ENCODE peak calls at places on chromosome 18, in seven cellular contexts. V is uterus, S is mammary epithelial cell, K is fibroblast of lung, Y is GM12865, P is cardiac fibroblast, X is colonic mucosa. D is an unnamed sample.

GRCh38 chr18:35441857-35442595 is 55.7 kb downstream of the INO80C start:
- DNase-seq in V (no peak), S (peak; percentile 93), K (no peak), Y (no peak), P (no peak), X (no peak), D (no peak)

GRCh38 chr18:5842653-5843052 is 52.7 kb downstream of the TMEM200C start:
- DNase-seq in V (no peak), S (no peak), K (no peak), Y (no peak), P (no peak), X (no peak), D (no peak)

GRCh38 chr18:50373531-50373930 is 1.3 kb upstream of the SKA1 start:
- DNase-seq in V (no peak), S (no peak), K (no peak), Y (no peak), P (no peak), X (peak; percentile 57), D (no peak)

GRCh38 chr18:50057009-50057408 is 137.9 kb downstream of the MYO5B start:
- DNase-seq in V (no peak), S (no peak), K (no peak), Y (no peak), P (no peak), X (no peak), D (no peak)

GRCh38 chr18:49865401-49865800 is 52.1 kb upstream of the ACAA2 start:
- DNase-seq in V (no peak), S (no peak), K (no peak), Y (peak; percentile 33), P (no peak), X (peak; percentile 43), D (no peak)

GRCh38 chr18:79517322-79517721 is 121.6 kb downstream of the NFATC1 start:
- DNase-seq in V (no peak), S (no peak), K (no peak), Y (no peak), P (no peak), X (peak; percentile 17), D (no peak)

GRCh38 chr18:50879302-50880107 is 587 bp downstream of the ME2 start:
- DNase-seq in V (peak; percentile 23), S (peak; percentile 42), K (peak; percentile 62), Y (peak; percentile 56), P (peak; percentile 60), X (peak; percentile 53), D (no peak)

GRCh38 chr18:45621068-45621511 is 5.8 kb downstream of the SLC14A2 start:
- DNase-seq in V (peak; percentile 56), S (peak; percentile 16), K (peak; percentile 57), Y (peak; percentile 48), P (peak; percentile 58), X (peak; percentile 38), D (no peak)

GRCh38 chr18:11520536-11520935 is 88.9 kb upstream of the SLC35G4 start:
- DNase-seq in V (no peak), S (peak; percentile 21), K (no peak), Y (no peak), P (no peak), X (no peak), D (no peak)

GRCh38 chr18:286515-287310 is 18.9 kb upstream of the THOC1 start:
- DNase-seq in V (no peak), S (no peak), K (peak; percentile 58), Y (no peak), P (peak; percentile 63), X (no peak), D (no peak)

GRCh38 chr18:50126466-50126865 is 68.5 kb downstream of the MYO5B start:
- DNase-seq in V (no peak), S (no peak), K (no peak), Y (no peak), P (no peak), X (no peak), D (peak; percentile 87)

GRCh38 chr18:33820517-33821368 is 242.7 kb downstream of the ASXL3 start:
- DNase-seq in V (no peak), S (no peak), K (peak; percentile 33), Y (no peak), P (no peak), X (peak; percentile 57), D (no peak)

DNA sequence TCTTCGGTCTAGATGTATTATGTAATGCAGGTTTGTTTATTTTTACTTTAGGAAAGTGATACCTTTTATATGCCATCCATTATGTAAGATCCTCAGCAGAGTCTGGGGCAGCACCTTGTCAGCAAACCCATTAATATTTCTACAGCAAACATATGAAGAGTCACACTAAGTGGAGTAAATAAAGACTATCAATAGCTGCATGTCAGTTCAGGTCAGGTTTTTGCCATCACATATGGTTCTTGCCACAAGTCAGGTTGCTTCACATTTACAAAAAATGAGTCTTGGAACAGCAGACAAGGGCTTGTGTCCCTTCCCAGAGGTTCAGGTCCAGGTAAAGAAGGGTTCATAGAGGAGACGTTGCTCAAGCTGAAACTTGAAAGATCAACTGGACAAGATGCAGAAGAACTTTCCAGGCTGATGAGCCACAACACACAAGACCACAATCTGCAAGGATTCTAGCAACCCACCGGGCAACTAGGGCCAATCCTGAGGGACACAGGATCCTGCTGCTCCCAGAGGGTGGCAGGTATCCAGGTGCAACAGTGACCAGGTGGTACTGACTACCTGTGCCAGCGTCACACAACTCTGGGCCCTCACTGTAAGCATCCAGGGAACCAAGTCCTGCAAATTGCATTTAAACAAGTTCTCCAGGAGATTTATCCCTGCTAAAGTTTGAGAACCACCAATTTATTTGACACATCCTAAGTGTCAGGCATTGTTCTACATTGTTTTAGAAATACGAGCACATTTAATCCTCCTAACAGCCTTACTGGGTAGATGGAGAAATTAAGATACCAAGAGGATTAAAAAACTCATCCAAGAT is 215.8 kb downstream of the ALPK2 start:
- DNase-seq in V (no peak), S (no peak), K (no peak), Y (no peak), P (no peak), X (no peak), D (no peak)
- TF ChIP-seq CTCF in V (no peak), S (no peak), K (no peak), Y (no peak), P (no peak), X (no peak), D (no peak)

GRCh38 chr18:48621815-48622555 is 83.2 kb downstream of the CTIF start:
- DNase-seq in V (no peak), S (peak; percentile 22), K (no peak), Y (no peak), P (no peak), X (no peak), D (no peak)
- H3K4me3 ChIP-seq in V (no peak overlapping the region), S (no peak overlapping the region), K (no peak overlapping the region), Y (no peak overlapping the region), P (no peak overlapping the region), X (no peak overlapping the region), D (no peak overlapping the region)

DNA sequence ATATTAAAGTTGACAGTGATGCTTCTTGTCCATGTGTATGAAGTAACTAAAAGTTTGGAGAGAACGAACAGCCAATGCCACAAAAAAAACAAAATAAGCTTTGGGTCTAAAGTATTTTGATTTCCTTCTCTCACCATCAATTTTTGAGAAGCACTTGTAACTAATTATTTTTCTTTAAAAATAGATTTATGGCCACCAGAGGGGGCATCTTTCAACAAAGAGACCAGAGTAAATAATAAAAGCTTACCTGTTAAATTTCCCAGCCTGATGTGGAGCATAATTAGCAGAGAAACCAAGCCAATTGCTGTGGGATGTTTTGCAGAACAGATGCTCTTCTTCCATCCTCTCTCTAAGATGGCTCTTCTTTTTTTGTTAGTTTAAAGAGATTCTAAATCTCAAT is 29.0 kb downstream of the LINC00305 start:
- DNase-seq in V (no peak), S (no peak), K (no peak), Y (peak; percentile 13), P (no peak), X (no peak), D (no peak)
- TF ChIP-seq CTCF in V (no peak), S (no peak), K (peak; percentile 3), Y (peak; percentile 0), P (no peak), X (no peak), D (peak; percentile 40)

GRCh38 chr18:48337053-48337452 is 72.1 kb downstream of the ZBTB7C start:
- DNase-seq in V (no peak), S (no peak), K (no peak), Y (no peak), P (no peak), X (no peak), D (no peak)

GRCh38 chr18:48334845-48335244 is 74.3 kb downstream of the ZBTB7C start:
- DNase-seq in V (no peak), S (no peak), K (no peak), Y (no peak), P (no peak), X (no peak), D (no peak)

GRCh38 chr18:48333563-48333962 is 75.6 kb downstream of the ZBTB7C start:
- DNase-seq in V (no peak), S (no peak), K (no peak), Y (no peak), P (no peak), X (no peak), D (no peak)

GRCh38 chr18:48336332-48336731 is 72.9 kb downstream of the ZBTB7C start:
- DNase-seq in V (no peak), S (no peak), K (no peak), Y (no peak), P (peak; percentile 20), X (no peak), D (no peak)

DNA sequence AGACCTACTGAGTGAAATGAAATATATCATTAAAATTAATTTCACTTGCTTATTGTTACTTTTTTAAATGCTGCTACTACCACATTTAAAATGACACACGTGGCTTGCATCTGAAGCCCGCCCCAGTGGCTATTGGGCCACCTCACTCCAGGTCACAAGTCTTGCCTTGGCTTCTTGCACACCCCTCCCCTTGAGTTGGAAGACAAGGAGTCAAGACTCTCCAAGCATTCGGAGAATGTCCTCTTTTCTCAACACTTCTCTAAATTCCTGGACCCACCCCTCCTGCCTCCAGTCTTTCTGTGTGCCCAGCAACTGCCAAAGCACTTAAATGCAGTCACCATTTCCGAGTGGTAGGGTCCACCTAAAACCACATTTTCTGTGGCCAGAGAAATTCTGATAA is 73.4 kb downstream of the ZBTB7C start:
- DNase-seq in V (no peak), S (no peak), K (no peak), Y (no peak), P (peak; percentile 18), X (no peak), D (no peak)
- H3K4me3 ChIP-seq in V (no peak overlapping the region), S (no peak overlapping the region), K (no peak overlapping the region), Y (no peak overlapping the region), P (no peak overlapping the region), X (no peak overlapping the region), D (no peak overlapping the region)

GRCh38 chr18:58635891-58636290 is 7.0 kb upstream of the ALPK2 start:
- DNase-seq in V (no peak), S (peak; percentile 76), K (peak; percentile 74), Y (peak; percentile 57), P (peak; percentile 65), X (no peak), D (no peak)
- TF ChIP-seq CTCF in V (no peak), S (no peak), K (peak; percentile 4), Y (no peak), P (no peak), X (no peak), D (no peak)

D was measured in epithelial cell of proximal tubule.